ENCODE peak calls at places on chromosome 19, in eight cellular contexts. V, W, I, D, X, O, U and T are unnamed samples.

GRCh38 chr19:1265611-1266115 is 3.5 kb upstream of the CIRBP start:
- DNase-seq in O (no peak), D (peak; percentile 97), I (no peak), U (no peak), W (peak; percentile 59), X (no peak), V (peak; percentile 62), T (no peak)

GRCh38 chr19:35436477-35437141 is 11.4 kb upstream of the FFAR2 start:
- DNase-seq in I (peak; percentile 35), O (no peak), W (peak; percentile 42), X (no peak), V (no peak), D (no peak), U (no peak), T (no peak)

GRCh38 chr19:10961073-10961762 is 388 bp downstream of the SMARCA4 start:
- DNase-seq in W (no peak), O (peak; percentile 21), I (no peak), X (no peak), V (no peak), U (peak; percentile 91), D (no peak), T (peak; percentile 16)

GRCh38 chr19:14476663-14477401 is 1.7 kb upstream of the PTGER1 start:
- DNase-seq in I (peak; percentile 95), U (no peak), W (peak; percentile 45), V (peak; percentile 59), X (no peak), D (no peak), O (no peak), T (no peak)

GRCh38 chr19:34430738-34431625 is 2.8 kb downstream of the UBA2 start:
- DNase-seq in X (peak; percentile 3), I (peak; percentile 62), O (no peak), V (peak; percentile 53), W (peak; percentile 53), D (no peak), U (no peak), T (peak; percentile 24)

GRCh38 chr19:56596676-56597075 is 1.6 kb downstream of the ZNF71 start:
- DNase-seq in D (no peak), U (no peak), V (no peak), X (no peak), I (no peak), W (no peak), O (no peak), T (no peak)

GRCh38 chr19:7965921-7966665 is 22.6 kb upstream of the TIMM44 start:
- DNase-seq in U (no peak), W (no peak), O (no peak), X (no peak), I (no peak), V (no peak), D (no peak), T (no peak)

GRCh38 chr19:49889687-49890348 is 6.9 kb downstream of the IL4I1 start:
- DNase-seq in U (peak; percentile 76), W (peak; percentile 79), X (peak; percentile 42), D (peak; percentile 94), I (peak; percentile 72), V (peak; percentile 65), O (peak; percentile 52), T (peak; percentile 75)

GRCh38 chr19:52188822-52189744 is 769 bp upstream of the PPP2R1A start:
- DNase-seq in U (no peak), D (peak; percentile 100), I (no peak), V (no peak), O (peak; percentile 85), X (no peak), W (no peak), T (peak; percentile 9)

GRCh38 chr19:4516939-4517300 is 1.4 kb downstream of the PLIN4 start:
- DNase-seq in I (no peak), V (no peak), U (no peak), W (no peak), D (no peak), X (no peak), O (no peak), T (no peak)

GRCh38 chr19:45505151-45505995 is 1.9 kb upstream of the VASP start:
- DNase-seq in D (no peak), O (no peak), W (no peak), I (peak; percentile 59), X (no peak), V (peak; percentile 46), U (no peak), T (no peak)

GRCh38 chr19:36013280-36014028 is 559 bp downstream of the ALKBH6 start:
- DNase-seq in U (no peak), I (no peak), O (no peak), W (no peak), D (no peak), V (no peak), X (no peak), T (no peak)